ENCODE peak calls at places on chromosomes 7 and 10, in four cellular contexts. G is GM12865, T is left lung, J is cardiac fibroblast. L is an unnamed sample.

GRCh38 chr10:46546591-46547330 is 9.7 kb downstream of the GPRIN2 start:
- DNase-seq in G (no peak), T (peak), J (no peak), L (no peak)

GRCh38 chr10:32005050-32005449 is 51.2 kb downstream of the KIF5B start:
- DNase-seq in G (peak), T (no peak), J (peak), L (no peak)

GRCh38 chr7:108080094-108080656 is 50.0 kb downstream of the LAMB4 start:
- DNase-seq in G (no peak), T (no peak), J (peak), L (no peak)

GRCh38 chr7:13797545-13797944 is 191.9 kb downstream of the ETV1 start:
- DNase-seq in G (no peak), T (no peak), J (peak), L (no peak)

GRCh38 chr7:143362126-143362961 is at the start of gene FAM131B:
- DNase-seq in G (no peak), T (peak), J (no peak), L (no peak)

GRCh38 chr7:25665346-25665745 is 437.1 kb upstream of the NPVF start:
- DNase-seq in G (no peak), T (no peak), J (no peak), L (no peak)

GRCh38 chr7:155763721-155764431 is 48.4 kb downstream of the SHH start:
- DNase-seq in G (peak), T (no peak), J (peak), L (no peak)

GRCh38 chr10:47094636-47095035 is 183.4 kb downstream of the PTPN20 start:
- DNase-seq in G (no peak), T (no peak), J (no peak), L (no peak)

GRCh38 chr10:21649441-21649872 is 115.4 kb downstream of the MLLT10 start:
- DNase-seq in G (no peak), T (no peak), J (no peak), L (no peak)

GRCh38 chr10:21526952-21527633 is 1.6 kb upstream of the SKIDA1 start:
- DNase-seq in G (peak), T (peak), J (peak), L (no peak)

GRCh38 chr10:118922226-118922625 is 107.3 kb upstream of the NANOS1 start:
- DNase-seq in G (no peak), T (no peak), J (no peak), L (no peak)

GRCh38 chr7:55485501-55486171 is 86.7 kb downstream of the VOPP1 start:
- DNase-seq in G (no peak), T (no peak), J (no peak), L (no peak)

GRCh38 chr7:55488804-55489340 is 83.4 kb downstream of the VOPP1 start:
- DNase-seq in G (no peak), T (no peak), J (no peak), L (no peak)

GRCh38 chr7:55488221-55488620 is 84.1 kb downstream of the VOPP1 start:
- DNase-seq in G (no peak), T (no peak), J (no peak), L (no peak)

GRCh38 chr7:55486172-55486550 is 86.1 kb downstream of the VOPP1 start:
- DNase-seq in G (no peak), T (no peak), J (no peak), L (no peak)

GRCh38 chr7:55486991-55487390 is 85.3 kb downstream of the VOPP1 start:
- DNase-seq in G (no peak), T (no peak), J (no peak), L (no peak)
- H3K4me3 ChIP-seq in G (no peak), T (no peak), J (no peak), L (no peak)

DNA sequence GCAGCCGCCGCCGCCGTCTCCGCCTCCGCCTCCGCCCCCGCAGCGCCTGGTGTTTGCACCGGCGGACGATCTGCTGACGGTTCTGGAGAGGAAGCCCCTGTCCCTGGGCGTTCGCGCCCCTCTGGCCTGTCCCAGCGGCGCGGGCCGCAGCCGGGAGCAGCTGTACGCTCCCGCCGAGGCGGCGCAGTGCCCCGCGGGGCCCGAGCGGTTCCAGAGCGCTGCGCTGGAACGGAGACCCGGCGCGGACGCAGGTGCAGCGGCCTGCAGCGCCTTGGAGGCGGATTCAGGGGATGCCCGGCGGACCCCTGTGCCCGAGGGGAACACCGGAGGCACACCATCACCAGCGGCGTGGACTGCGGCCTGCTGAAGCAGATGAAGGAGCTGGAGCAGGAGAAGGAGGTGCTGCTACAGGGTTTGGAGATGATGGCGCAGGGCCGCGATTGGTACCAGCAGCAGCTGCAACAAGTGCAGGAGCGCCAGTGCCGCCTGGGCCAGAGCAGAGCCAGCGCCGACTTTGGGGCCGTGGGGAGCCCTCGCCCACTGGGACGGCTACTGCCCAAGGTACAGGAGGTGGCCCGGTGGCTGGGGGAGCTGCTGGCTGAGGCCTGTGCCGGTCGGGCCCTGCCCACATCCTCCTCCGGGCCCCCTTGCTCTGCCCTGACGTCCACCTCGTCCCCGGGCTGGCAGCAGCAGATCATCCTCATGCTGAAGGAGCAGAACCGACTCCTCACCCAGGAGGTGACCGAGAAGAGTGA is 24.8 kb upstream of the ZNF735 start:
- DNase-seq in G (no peak), T (peak), J (no peak), L (no peak)
- H3K4me3 ChIP-seq in G (no peak), T (no peak), J (no peak), L (no peak)

GRCh38 chr7:37916673-37917660 is at the start of gene SFRP4:
- DNase-seq in G (peak), T (peak), J (peak), L (no peak)

GRCh38 chr7:37918526-37918925 is 1.9 kb upstream of the SFRP4 start:
- DNase-seq in G (no peak), T (no peak), J (no peak), L (no peak)

GRCh38 chr7:37915438-37915837 is 1.2 kb downstream of the SFRP4 start:
- DNase-seq in G (peak), T (no peak), J (no peak), L (no peak)

GRCh38 chr7:37912756-37913155 is 3.9 kb downstream of the SFRP4 start:
- DNase-seq in G (no peak), T (no peak), J (no peak), L (no peak)

GRCh38 chr7:37916017-37916672 is 472 bp downstream of the SFRP4 start:
- DNase-seq in G (no peak), T (peak), J (no peak), L (no peak)
- H3K4me3 ChIP-seq in G (no peak), T (peak), J (peak), L (peak)

GRCh38 chr7:16954326-16954725 is 72.5 kb upstream of the AGR3 start:
- DNase-seq in G (no peak), T (no peak), J (no peak), L (no peak)

GRCh38 chr7:16951483-16952080 is 69.8 kb upstream of the AGR3 start:
- DNase-seq in G (no peak), T (no peak), J (no peak), L (no peak)
- H3K4me3 ChIP-seq in G (no peak), T (no peak), J (peak), L (no peak)

DNA sequence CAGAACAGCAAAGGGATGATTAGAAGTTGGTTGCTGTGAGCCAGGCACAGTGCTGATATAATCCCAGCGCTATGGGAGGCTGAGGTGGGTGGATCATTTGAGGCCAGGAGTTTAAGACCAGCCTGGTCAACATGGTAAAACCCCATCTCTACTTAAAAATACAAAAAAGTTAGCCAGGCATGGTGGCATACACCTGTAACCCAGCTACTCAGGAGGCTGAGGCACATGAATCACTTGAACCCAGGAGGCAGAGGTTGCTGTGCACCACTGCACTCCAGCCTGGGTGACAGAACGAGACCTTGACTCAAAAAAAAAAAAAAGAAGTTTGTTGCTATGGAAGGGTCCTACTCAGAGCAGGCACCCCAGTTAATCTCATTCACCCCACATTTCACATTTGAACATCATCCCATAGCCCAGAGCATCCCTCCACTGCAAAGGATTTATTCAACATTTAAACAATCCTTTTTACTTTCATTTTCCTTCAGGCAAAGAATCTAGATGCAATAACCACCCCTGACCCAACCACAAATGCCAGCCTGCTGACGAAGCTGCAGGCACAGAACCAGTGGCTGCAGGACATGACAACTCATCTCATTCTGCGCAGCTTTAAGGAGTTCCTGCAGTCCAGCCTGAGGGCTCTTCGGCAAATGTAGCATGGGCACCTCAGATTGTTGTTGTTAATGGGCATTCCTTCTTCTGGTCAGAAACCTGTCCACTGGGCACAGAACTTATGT is 4.1 kb downstream of the IL6 start:
- DNase-seq in G (no peak), T (no peak), J (peak), L (peak)
- H3K4me3 ChIP-seq in G (no peak), T (no peak), J (no peak), L (peak)

GRCh38 chr7:96719164-96719563 is 9.5 kb upstream of the SEM1 start:
- DNase-seq in G (no peak), T (no peak), J (no peak), L (no peak)
- H3K4me3 ChIP-seq in G (no peak), T (no peak), J (no peak), L (no peak)

GRCh38 chr10:6086375-6087233 is 2.2 kb upstream of the RBM17 start:
- DNase-seq in G (peak), T (peak), J (peak), L (peak)

GRCh38 chr10:6089334-6090219 is 743 bp downstream of the RBM17 start:
- DNase-seq in G (peak), T (peak), J (peak), L (no peak)

GRCh38 chr10:6092731-6093130 is 3.9 kb downstream of the RBM17 start:
- DNase-seq in G (no peak), T (no peak), J (no peak), L (no peak)

GRCh38 chr10:6091630-6092029 is 2.8 kb downstream of the RBM17 start:
- DNase-seq in G (peak), T (no peak), J (peak), L (no peak)

GRCh38 chr10:6088721-6089333 is at the start of gene RBM17:
- DNase-seq in G (peak), T (peak), J (peak), L (peak)
- H3K4me3 ChIP-seq in G (peak), T (peak), J (peak), L (peak)

DNA sequence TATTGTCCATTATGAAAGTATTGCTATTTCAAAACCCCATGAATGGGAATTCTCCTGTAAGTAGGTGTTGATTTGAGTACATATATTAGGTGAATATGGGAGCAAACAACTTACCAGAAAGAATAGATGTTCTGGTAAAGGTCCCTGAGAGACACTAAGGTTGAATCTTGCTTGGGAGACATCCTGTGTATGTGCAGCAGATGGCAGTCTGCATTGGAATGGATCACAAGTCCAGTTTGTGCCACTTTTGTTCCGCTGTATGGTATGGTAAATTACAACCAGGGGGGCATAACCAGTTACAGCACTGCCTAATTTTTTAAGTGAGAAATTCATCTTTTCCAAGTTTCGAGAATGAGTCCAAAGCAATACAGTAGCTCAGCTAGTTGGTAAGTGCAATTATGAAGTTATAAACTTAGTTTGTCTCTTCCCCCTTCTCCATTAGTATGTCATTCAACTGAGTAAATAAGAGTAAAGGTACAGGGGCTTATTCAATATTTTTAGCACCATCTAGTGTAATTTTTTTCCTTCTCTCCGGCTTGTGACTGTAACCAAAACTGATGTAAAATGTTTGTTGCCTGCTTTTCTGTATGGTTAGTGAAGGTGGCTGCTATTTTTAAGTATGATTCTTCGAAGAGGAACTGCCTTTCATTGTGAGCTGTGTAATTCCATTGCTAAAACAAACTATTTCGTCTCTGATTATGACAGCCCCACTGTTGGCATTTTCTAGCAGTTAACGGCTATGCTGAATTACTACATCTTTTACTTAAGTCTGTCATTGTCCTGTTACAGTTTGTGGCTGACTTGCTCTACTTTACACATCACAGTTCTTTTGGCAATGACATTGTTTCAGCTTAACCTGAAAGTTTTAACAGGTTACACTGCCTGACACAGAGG is 2.8 kb downstream of the MCU start:
- DNase-seq in G (peak), T (no peak), J (peak), L (no peak)
- H3K4me3 ChIP-seq in G (no peak), T (peak), J (no peak), L (no peak)

GRCh38 chr7:114048386-114049235 is 129.8 kb upstream of the PPP1R3A start:
- DNase-seq in G (no peak), T (no peak), J (peak), L (no peak)
- H3K4me3 ChIP-seq in G (no peak), T (no peak), J (no peak), L (peak)

GRCh38 chr10:111076682-111077661 is at the start of gene ADRA2A:
- DNase-seq in G (no peak), T (peak), J (peak), L (no peak)
- H3K4me3 ChIP-seq in G (peak), T (peak), J (peak), L (peak)